ENCODE peak calls at places on chromosome 4, in nine cellular contexts. Z is uterus, M is adrenal gland, P is heart left ventricle, F is OCI-LY7, W is bronchial epithelial cell, Y is gastrocnemius medialis, C is endothelial cell of umbilical vein, A is Caco-2. V is an unnamed sample.

GRCh38 chr4:73683033-73683432 is 57.3 kb upstream of the CXCL8 start:
- DNase-seq in Z (no peak), M (no peak), P (no peak), F (no peak), W (peak; percentile 94), Y (no peak), C (no peak), A (no peak), V (no peak)

GRCh38 chr4:111991163-111991562 is 154.1 kb upstream of the FAM241A start:
- DNase-seq in Z (no peak), M (no peak), P (no peak), F (peak; percentile 10), W (no peak), Y (no peak), C (no peak), A (no peak), V (no peak)

GRCh38 chr4:139266583-139267257 is 13.3 kb downstream of the MGARP start:
- DNase-seq in Z (peak; percentile 78), M (peak; percentile 88), P (peak; percentile 87), F (peak; percentile 86), W (peak; percentile 34), Y (peak; percentile 73), C (peak; percentile 87), A (peak; percentile 73), V (peak; percentile 88)

GRCh38 chr4:100086766-100087431 is 103.4 kb downstream of the DDIT4L start:
- DNase-seq in Z (no peak), M (no peak), P (no peak), F (no peak), W (peak; percentile 28), Y (no peak), C (no peak), A (no peak), V (no peak)

GRCh38 chr4:76074468-76074867 is at the start of gene ART3:
- DNase-seq in Z (no peak), M (no peak), P (no peak), F (no peak), W (no peak), Y (peak; percentile 77), C (no peak), A (no peak), V (peak; percentile 37)

GRCh38 chr4:177728361-177729152 is 286.3 kb upstream of the AGA start:
- DNase-seq in Z (no peak), M (no peak), P (no peak), F (no peak), W (peak; percentile 80), Y (no peak), C (no peak), A (peak; percentile 2), V (no peak)

GRCh38 chr4:48944659-48945290 is 38.2 kb upstream of the OCIAD2 start:
- DNase-seq in Z (no peak), M (peak; percentile 29), P (no peak), F (peak; percentile 37), W (peak; percentile 73), Y (no peak), C (no peak), A (peak; percentile 29), V (no peak)

GRCh38 chr4:74370912-74371311 is 6.0 kb downstream of the EREG start:
- DNase-seq in Z (no peak), M (no peak), P (no peak), F (peak; percentile 30), W (peak; percentile 69), Y (no peak), C (peak; percentile 60), A (peak; percentile 68), V (peak; percentile 85)

GRCh38 chr4:38279650-38280322 is 319.6 kb downstream of the PTTG2 start:
- DNase-seq in Z (no peak), M (no peak), P (no peak), F (no peak), W (peak; percentile 62), Y (no peak), C (no peak), A (peak; percentile 76), V (no peak)

GRCh38 chr4:100062921-100063320 is 112.8 kb upstream of the H2AZ1 start:
- DNase-seq in Z (no peak), M (no peak), P (no peak), F (no peak), W (no peak), Y (no peak), C (no peak), A (no peak), V (peak; percentile 56)

GRCh38 chr4:140863187-140863586 is 107.0 kb upstream of the TBC1D9 start:
- DNase-seq in Z (no peak), M (no peak), P (no peak), F (no peak), W (no peak), Y (no peak), C (no peak), A (no peak), V (peak; percentile 17)

GRCh38 chr4:147453561-147454141 is 27.2 kb upstream of the EDNRA start:
- DNase-seq in Z (no peak), M (no peak), P (no peak), F (no peak), W (peak; percentile 69), Y (no peak), C (no peak), A (peak; percentile 3), V (peak; percentile 81)

GRCh38 chr4:910366-911091 is 21.6 kb downstream of the GAK start:
- DNase-seq in Z (no peak), M (no peak), P (peak; percentile 55), F (no peak), W (no peak), Y (no peak), C (no peak), A (no peak), V (no peak)

GRCh38 chr4:83232087-83232486 is 52.5 kb downstream of the COQ2 start:
- DNase-seq in Z (no peak), M (no peak), P (no peak), F (no peak), W (no peak), Y (no peak), C (no peak), A (no peak), V (no peak)

GRCh38 chr4:76856183-76856969 is 41.6 kb downstream of the SOWAHB start:
- DNase-seq in Z (no peak), M (no peak), P (no peak), F (no peak), W (no peak), Y (no peak), C (peak; percentile 63), A (peak; percentile 79), V (peak; percentile 77)

GRCh38 chr4:17781831-17782287 is 438 bp upstream of the FAM184B start:
- DNase-seq in Z (no peak), M (no peak), P (no peak), F (no peak), W (no peak), Y (no peak), C (no peak), A (no peak), V (no peak)
- H3K4me3 ChIP-seq in Z (peak overlapping the region; percentile 1), M (peak overlapping the region; percentile 47), P (peak overlapping the region; percentile 44), F (no peak overlapping the region), W (no peak overlapping the region), Y (peak overlapping the region; percentile 64), C (peak overlapping the region; percentile 7), A (no peak overlapping the region), V (peak overlapping the region; percentile 47)

GRCh38 chr4:145890689-145891088 is 47.9 kb downstream of the ZNF827 start:
- DNase-seq in Z (no peak), M (no peak), P (no peak), F (no peak), W (no peak), Y (no peak), C (no peak), A (no peak), V (no peak)

GRCh38 chr4:145887241-145887964 is 51.2 kb downstream of the ZNF827 start:
- DNase-seq in Z (peak; percentile 63), M (peak; percentile 57), P (no peak), F (peak; percentile 26), W (peak; percentile 22), Y (peak; percentile 44), C (peak; percentile 45), A (no peak), V (peak; percentile 81)

GRCh38 chr4:145885666-145886065 is 53.0 kb downstream of the ZNF827 start:
- DNase-seq in Z (no peak), M (no peak), P (no peak), F (no peak), W (no peak), Y (no peak), C (no peak), A (no peak), V (no peak)

GRCh38 chr4:145886871-145887240 is 51.8 kb downstream of the ZNF827 start:
- DNase-seq in Z (peak; percentile 43), M (no peak), P (no peak), F (peak; percentile 52), W (no peak), Y (peak; percentile 17), C (no peak), A (no peak), V (no peak)

GRCh38 chr4:145888393-145888792 is 50.2 kb downstream of the ZNF827 start:
- DNase-seq in Z (no peak), M (no peak), P (no peak), F (peak; percentile 13), W (no peak), Y (no peak), C (no peak), A (no peak), V (no peak)
- TF ChIP-seq CTCF in Z (no peak), M (no peak), P (no peak), F (peak; percentile 53), W (no peak), Y (no peak), C (no peak), A (no peak), V (peak; percentile 24)

DNA sequence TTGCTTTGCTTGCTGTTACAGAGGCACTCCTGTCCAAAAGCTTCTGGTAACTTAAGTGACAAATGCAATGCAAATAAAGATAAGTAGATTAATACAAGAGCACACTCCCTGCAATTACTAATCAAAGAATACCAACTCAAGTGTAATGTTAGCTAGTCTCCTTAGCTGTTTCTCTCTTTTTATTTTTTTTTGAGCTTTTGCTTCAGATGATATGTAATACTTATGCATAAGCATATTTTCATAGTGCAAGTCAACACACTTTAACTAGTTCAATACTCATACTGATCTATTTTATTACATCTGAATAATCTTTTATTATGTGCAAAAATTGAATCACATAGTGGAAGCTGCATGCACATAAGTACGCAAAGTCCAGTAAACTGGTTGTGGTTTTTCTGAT is 2.7 kb downstream of the SLC7A11 start:
- DNase-seq in Z (no peak), M (no peak), P (no peak), F (no peak), W (no peak), Y (no peak), C (peak; percentile 61), A (no peak), V (no peak)
- H3K4me3 ChIP-seq in Z (no peak overlapping the region), M (no peak overlapping the region), P (no peak overlapping the region), F (peak overlapping the region; percentile 76), W (peak overlapping the region; percentile 95), Y (no peak overlapping the region), C (peak overlapping the region; percentile 48), A (no peak overlapping the region), V (peak overlapping the region; percentile 69)

DNA sequence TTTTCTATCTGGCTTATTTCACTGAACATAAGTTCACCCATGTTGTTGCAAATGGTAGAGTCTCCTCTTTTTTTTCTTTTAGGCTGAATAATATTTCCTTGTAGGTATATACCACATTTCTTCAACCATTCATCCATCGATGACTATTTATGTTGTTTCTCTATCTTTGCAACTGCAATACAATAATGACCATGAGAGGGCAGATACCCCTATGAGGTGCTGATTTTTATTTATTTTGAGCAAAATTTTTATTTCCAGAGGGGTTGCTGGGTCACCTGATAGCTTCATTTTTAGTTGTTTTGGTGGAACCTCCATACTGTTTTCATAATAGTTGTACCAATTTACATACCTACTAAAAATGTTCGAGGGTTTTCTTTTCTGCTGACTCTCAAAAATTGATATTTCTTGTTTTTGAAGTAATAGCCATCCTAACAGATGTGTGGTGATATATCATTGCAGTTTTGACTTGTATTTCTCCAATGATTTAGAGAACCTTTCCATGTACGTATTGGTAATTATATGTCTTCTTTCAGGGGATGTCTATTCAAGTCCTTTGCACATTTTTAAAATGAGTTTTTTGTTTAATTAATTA is 1697.0 kb downstream of the PCDH7 start:
- DNase-seq in Z (no peak), M (no peak), P (no peak), F (peak; percentile 12), W (no peak), Y (no peak), C (no peak), A (no peak), V (peak; percentile 31)
- TF ChIP-seq CTCF in Z (no peak), M (no peak), P (no peak), F (peak; percentile 73), W (peak; percentile 11), Y (no peak), C (no peak), A (no peak), V (peak; percentile 56)

V was measured in choroid plexus epithelial cell.